ENCODE peak calls at places on chromosomes 3 and 15, in four cellular contexts. F, X, Q and L are unnamed samples.

GRCh38 chr3:171001957-171002694 is 24.4 kb downstream of the SLC2A2 start:
- DNase-seq in Q (peak), X (no peak), F (peak), L (no peak)

GRCh38 chr15:80599359-80599758 is 95.8 kb upstream of the ABHD17C start:
- DNase-seq in X (no peak), Q (peak), F (peak), L (no peak)

GRCh38 chr15:55741592-55742497 is 1.1 kb downstream of the PRTG start:
- DNase-seq in X (peak), F (peak), Q (peak), L (peak)

GRCh38 chr3:54243262-54243931 is 121.0 kb downstream of the CACNA2D3 start:
- DNase-seq in F (no peak), Q (peak), X (no peak), L (no peak)

GRCh38 chr3:138916824-138917223 is 30.1 kb downstream of the FOXL2 start:
- DNase-seq in X (no peak), F (no peak), Q (no peak), L (no peak)

GRCh38 chr3:64691051-64691450 is 3.3 kb upstream of the ADAMTS9 start:
- DNase-seq in X (no peak), Q (no peak), F (peak), L (peak)

GRCh38 chr15:27219636-27220035 is 248.7 kb downstream of the GABRG3 start:
- DNase-seq in X (no peak), Q (no peak), F (no peak), L (no peak)

GRCh38 chr15:35665855-35666536 is 120.0 kb upstream of the DPH6 start:
- DNase-seq in F (no peak), X (no peak), Q (no peak), L (peak)

GRCh38 chr15:74791007-74791406 is 9.1 kb downstream of the CSK start:
- DNase-seq in X (no peak), F (no peak), Q (no peak), L (no peak)

GRCh38 chr3:124620600-124621063 is 109.6 kb upstream of the UMPS start:
- DNase-seq in X (no peak), F (peak), Q (peak), L (peak)

GRCh38 chr3:13345284-13345683 is 74.8 kb downstream of the NUP210 start:
- DNase-seq in F (no peak), Q (no peak), X (no peak), L (no peak)

GRCh38 chr15:78056714-78057269 is 20.7 kb downstream of the TBC1D2B start:
- DNase-seq in X (no peak), Q (peak), F (peak), L (no peak)

GRCh38 chr3:108106031-108106430 is 15.2 kb upstream of the CD47 start:
- DNase-seq in X (no peak), F (peak), Q (peak), L (no peak)

GRCh38 chr3:122786067-122786466 is 7.6 kb downstream of the HSPBAP1 start:
- DNase-seq in X (no peak), F (peak), Q (peak), L (no peak)

GRCh38 chr15:36608166-36608565 is 28.7 kb downstream of the CDIN1 start:
- DNase-seq in X (no peak), Q (peak), F (no peak), L (no peak)

GRCh38 chr3:50365080-50365841 is 5.9 kb upstream of the TMEM115 start:
- DNase-seq in Q (peak), F (peak), X (no peak), L (peak)

GRCh38 chr3:103052236-103052830 is 617.5 kb downstream of the ZPLD1 start:
- DNase-seq in Q (no peak), F (no peak), X (no peak), L (peak)

GRCh38 chr15:96893159-96893906 is 562.8 kb downstream of the NR2F2 start:
- DNase-seq in X (no peak), Q (peak), F (peak), L (no peak)

GRCh38 chr3:111764645-111765091 is 94.4 kb upstream of the PHLDB2 start:
- DNase-seq in F (peak), Q (peak), X (no peak), L (no peak)

GRCh38 chr15:99618941-99619411 is 53.2 kb downstream of the MEF2A start:
- DNase-seq in X (no peak), F (peak), Q (peak), L (no peak)

GRCh38 chr15:91970142-91970541 is 116.6 kb downstream of the SLCO3A1 start:
- DNase-seq in Q (no peak), X (no peak), F (no peak), L (peak)

GRCh38 chr3:50356553-50356952 is 2.8 kb downstream of the TMEM115 start:
- DNase-seq in X (no peak), Q (peak), F (peak), L (peak)

GRCh38 chr15:72358532-72359180 is 17.2 kb downstream of the HEXA start:
- DNase-seq in F (peak), X (peak), Q (peak), L (peak)

GRCh38 chr15:33722005-33722672 is 246.2 kb upstream of the CHRM5 start:
- DNase-seq in Q (peak), X (no peak), F (peak), L (no peak)

GRCh38 chr3:29827756-29828155 is 546.9 kb downstream of the RBMS3 start:
- DNase-seq in X (no peak), Q (peak), F (peak), L (no peak)

GRCh38 chr3:72018339-72018984 is 233.5 kb upstream of the PROK2 start:
- DNase-seq in F (peak), Q (peak), X (no peak), L (no peak)

GRCh38 chr3:14289590-14290453 is 111.2 kb downstream of the LSM3 start:
- DNase-seq in Q (peak), X (peak), F (peak), L (no peak)